ENCODE peak calls at places on chromosomes 3 and 15, in ten cellular contexts. L, J, W, I, M, O, Q, Z, P and U are unnamed samples.

GRCh38 chr3:54857343-54857742 is 70.5 kb downstream of the LRTM1 start:
- DNase-seq in L (no peak), J (no peak), W (no peak), I (no peak), M (no peak), O (no peak), Q (no peak), Z (no peak), P (no peak), U (no peak)

GRCh38 chr15:78321786-78322185 is 18.4 kb upstream of the CRABP1 start:
- DNase-seq in L (no peak), J (no peak), W (no peak), I (no peak), M (no peak), O (no peak), Q (no peak), Z (no peak), P (no peak), U (no peak)

GRCh38 chr3:110612045-110612444 is 459.6 kb upstream of the NECTIN3 start:
- DNase-seq in L (no peak), J (no peak), W (no peak), I (no peak), M (no peak), O (no peak), Q (no peak), Z (no peak), P (no peak), U (no peak)

GRCh38 chr3:195085356-195086130 is 185.4 kb downstream of the XXYLT1 start:
- DNase-seq in L (no peak), J (no peak), W (no peak), I (no peak), M (no peak), O (no peak), Q (no peak), Z (peak), P (no peak), U (no peak)

GRCh38 chr15:65055201-65055870 is 10.1 kb downstream of the SLC51B start:
- DNase-seq in L (no peak), J (no peak), W (no peak), I (no peak), M (no peak), O (peak), Q (no peak), Z (no peak), P (no peak), U (no peak)

GRCh38 chr3:171255236-171255806 is 204.9 kb downstream of the TNIK start:
- DNase-seq in L (no peak), J (no peak), W (no peak), I (no peak), M (no peak), O (no peak), Q (no peak), Z (no peak), P (no peak), U (no peak)

GRCh38 chr3:194687638-194688206 is 2.0 kb downstream of the FAM43A start:
- DNase-seq in L (no peak), J (peak), W (no peak), I (peak), M (peak), O (peak), Q (peak), Z (peak), P (no peak), U (no peak)

GRCh38 chr3:147120029-147120428 is 286.3 kb downstream of the ZIC4 start:
- DNase-seq in L (no peak), J (no peak), W (peak), I (peak), M (no peak), O (peak), Q (no peak), Z (no peak), P (no peak), U (no peak)

GRCh38 chr15:68277131-68277604 is 377 bp upstream of the FEM1B start:
- DNase-seq in L (no peak), J (peak), W (no peak), I (peak), M (no peak), O (no peak), Q (peak), Z (no peak), P (no peak), U (no peak)

GRCh38 chr3:27533718-27534578 is 49.8 kb upstream of the SLC4A7 start:
- DNase-seq in L (peak), J (peak), W (peak), I (peak), M (no peak), O (peak), Q (peak), Z (no peak), P (peak), U (peak)

GRCh38 chr3:18469775-18470174 is 44.6 kb upstream of the SATB1 start:
- DNase-seq in L (no peak), J (no peak), W (no peak), I (no peak), M (no peak), O (no peak), Q (no peak), Z (no peak), P (no peak), U (no peak)

GRCh38 chr15:55802600-55803376 is 59.8 kb upstream of the PRTG start:
- DNase-seq in L (no peak), J (no peak), W (no peak), I (no peak), M (no peak), O (no peak), Q (no peak), Z (no peak), P (no peak), U (no peak)
- TF ChIP-seq CTCF in L (no peak), J (no peak), W (no peak), I (no peak), M (no peak), O (no peak), Q (no peak), Z (no peak), P (no peak), U (no peak)

DNA sequence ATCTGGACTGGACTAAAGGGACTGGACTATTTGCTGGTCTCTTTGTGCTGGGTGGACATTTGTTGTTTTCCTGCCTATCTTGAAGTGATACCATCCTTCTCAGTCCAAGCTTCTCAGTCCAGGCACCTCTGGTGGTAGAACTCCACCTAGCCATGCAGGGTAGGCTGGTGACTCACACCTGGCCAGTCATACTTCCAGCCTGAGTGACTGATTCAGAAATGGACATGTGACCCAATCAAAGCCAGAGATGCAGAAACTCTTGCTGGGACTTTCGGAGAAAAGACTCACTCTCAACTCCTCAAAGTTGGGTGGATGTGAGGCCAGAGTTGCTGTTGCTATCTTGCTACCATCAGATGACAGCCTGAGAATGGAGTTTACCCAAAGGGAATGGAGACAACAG is 5.6 kb upstream of the ASB14 start:
- DNase-seq in L (no peak), J (no peak), W (no peak), I (no peak), M (no peak), O (peak), Q (peak), Z (no peak), P (no peak), U (no peak)
- TF ChIP-seq CTCF in L (no peak), J (no peak), W (no peak), I (no peak), M (no peak), O (peak), Q (no peak), Z (no peak), P (peak), U (no peak)

GRCh38 chr3:12352253-12352652 is 63.4 kb downstream of the PPARG start:
- DNase-seq in L (no peak), J (no peak), W (no peak), I (no peak), M (no peak), O (no peak), Q (no peak), Z (no peak), P (no peak), U (no peak)
- TF ChIP-seq CTCF in L (no peak), J (no peak), W (peak), I (no peak), M (no peak), O (peak), Q (no peak), Z (no peak), P (no peak), U (no peak)

DNA sequence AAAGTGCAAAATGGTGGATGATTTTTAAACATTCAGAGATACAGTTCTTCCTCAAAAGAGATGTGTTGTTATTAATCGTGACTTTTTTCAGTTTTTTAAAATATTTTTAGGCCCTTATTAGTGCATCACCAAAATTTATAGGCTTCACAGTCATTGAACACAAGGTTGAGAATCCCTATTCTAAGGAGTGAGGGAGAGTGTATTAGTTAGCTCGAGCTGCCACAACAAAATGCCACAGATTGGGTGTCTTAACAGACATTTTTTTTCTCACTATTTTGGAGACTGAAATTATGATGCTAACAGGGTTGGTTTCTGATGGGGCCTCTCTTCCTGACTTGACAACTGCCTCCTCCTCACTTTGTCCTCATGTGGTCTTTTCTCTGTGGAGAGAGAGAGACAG is 145.9 kb upstream of the TPRG1 start:
- DNase-seq in L (no peak), J (no peak), W (no peak), I (no peak), M (no peak), O (no peak), Q (no peak), Z (no peak), P (no peak), U (no peak)
- TF ChIP-seq CTCF in L (no peak), J (no peak), W (no peak), I (no peak), M (no peak), O (no peak), Q (no peak), Z (no peak), P (no peak), U (no peak)